ENCODE peak calls at places on chromosomes 12 and 14, in nine cellular contexts. T, P, G, U, Y, I, A, F and C are unnamed samples.

GRCh38 chr14:78254911-78255431 is 84.8 kb downstream of the NRXN3 start:
- DNase-seq in T (no peak), P (no peak), G (peak; percentile 38), U (peak; percentile 43), Y (no peak), I (no peak), A (no peak), F (no peak), C (no peak)

GRCh38 chr12:96395236-96395635 is 5.0 kb downstream of the CDK17 start:
- DNase-seq in T (no peak), P (peak; percentile 22), G (no peak), U (no peak), Y (no peak), I (no peak), A (no peak), F (no peak), C (no peak)

GRCh38 chr14:72847721-72848120 is 46.2 kb downstream of the DPF3 start:
- DNase-seq in T (no peak), P (peak; percentile 67), G (no peak), U (no peak), Y (no peak), I (no peak), A (no peak), F (no peak), C (no peak)

GRCh38 chr12:50458606-50459005 is 46.2 kb upstream of the DIP2B start:
- DNase-seq in T (no peak), P (no peak), G (no peak), U (peak; percentile 68), Y (no peak), I (no peak), A (no peak), F (no peak), C (no peak)

GRCh38 chr12:1131811-1132224 is 140.8 kb downstream of the ERC1 start:
- DNase-seq in T (no peak), P (no peak), G (no peak), U (peak; percentile 23), Y (no peak), I (no peak), A (no peak), F (no peak), C (no peak)

GRCh38 chr12:101719566-101719965 is 19.7 kb downstream of the SYCP3 start:
- DNase-seq in T (no peak), P (no peak), G (no peak), U (no peak), Y (no peak), I (no peak), A (peak; percentile 31), F (no peak), C (no peak)

GRCh38 chr12:24839268-24839791 is 109.6 kb downstream of the BCAT1 start:
- DNase-seq in T (no peak), P (no peak), G (no peak), U (no peak), Y (no peak), I (no peak), A (no peak), F (no peak), C (no peak)

GRCh38 chr14:67961676-67962075 is 142.1 kb downstream of the RAD51B start:
- DNase-seq in T (no peak), P (no peak), G (no peak), U (no peak), Y (no peak), I (no peak), A (no peak), F (no peak), C (no peak)

GRCh38 chr12:123024819-123025391 is 44.4 kb downstream of the ARL6IP4 start:
- DNase-seq in T (no peak), P (no peak), G (no peak), U (peak; percentile 12), Y (no peak), I (no peak), A (peak; percentile 14), F (no peak), C (no peak)

GRCh38 chr12:110039085-110039807 is 9.1 kb downstream of the C12orf76 start:
- DNase-seq in T (peak; percentile 10), P (peak; percentile 27), G (peak; percentile 42), U (peak; percentile 76), Y (no peak), I (no peak), A (peak; percentile 59), F (peak; percentile 60), C (no peak)

GRCh38 chr12:46518184-46518583 is 145.6 kb upstream of the SLC38A2 start:
- DNase-seq in T (no peak), P (no peak), G (no peak), U (no peak), Y (no peak), I (no peak), A (no peak), F (no peak), C (no peak)

DNA sequence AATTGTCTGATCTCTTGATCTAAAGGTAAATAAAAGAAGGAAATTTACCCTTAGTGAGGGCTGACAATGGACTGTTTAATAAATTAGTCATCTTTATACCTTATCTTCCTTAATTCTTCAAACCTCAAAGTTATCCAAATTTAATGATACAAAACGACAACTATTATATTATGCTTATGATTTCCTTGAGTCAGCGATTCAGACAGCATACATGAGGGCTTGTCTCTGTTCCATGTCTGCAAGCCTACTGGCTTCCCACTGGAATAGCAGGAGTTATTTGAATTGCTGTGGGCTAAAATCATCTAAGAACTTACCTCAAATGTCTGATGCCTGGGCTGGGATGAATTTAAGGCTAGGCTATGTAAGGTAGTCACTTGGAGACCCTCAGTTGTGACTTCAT is 197.2 kb upstream of the MDGA2 start:
- DNase-seq in T (no peak), P (no peak), G (no peak), U (no peak), Y (no peak), I (no peak), A (no peak), F (no peak), C (no peak)
- H3K36me3 ChIP-seq in T (no peaks in the 10 kb centered on the region), P (no peaks in the 10 kb centered on the region), G (no peaks in the 10 kb centered on the region), U (no peaks in the 10 kb centered on the region), Y (no peaks in the 10 kb centered on the region), I (no peaks in the 10 kb centered on the region), A (no peaks in the 10 kb centered on the region), F (no peaks in the 10 kb centered on the region), C (no peaks in the 10 kb centered on the region)

DNA sequence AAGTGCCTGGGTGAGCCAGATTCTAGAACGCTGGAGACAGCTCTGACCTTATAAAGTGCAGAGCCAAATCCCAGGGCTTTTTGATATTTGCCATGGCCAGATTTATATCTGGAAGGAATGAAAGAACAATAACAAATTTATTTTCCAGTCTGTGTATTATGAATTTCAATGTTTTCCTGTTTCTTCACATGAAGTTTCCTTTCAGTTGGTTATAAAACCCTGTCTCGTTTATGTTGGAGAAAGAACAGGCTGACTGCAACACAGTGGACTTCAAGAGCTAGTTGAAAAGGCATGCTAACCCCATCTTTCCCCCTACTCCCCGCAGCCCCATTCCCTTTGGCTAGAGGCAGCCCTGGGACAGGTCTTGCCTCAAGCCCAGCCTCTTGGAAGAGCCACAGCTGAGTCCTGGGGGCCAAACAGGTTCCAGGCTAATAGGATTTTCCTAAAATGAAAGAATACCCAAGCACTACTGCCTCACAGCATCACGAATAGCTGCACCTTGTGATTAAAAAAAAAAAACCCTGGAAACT is 1.7 kb downstream of the FBLN5 start:
- DNase-seq in T (no peak), P (no peak), G (no peak), U (no peak), Y (no peak), I (no peak), A (no peak), F (no peak), C (no peak)
- H3K4me3 ChIP-seq in T (peak overlapping the region; percentile 94), P (no peak overlapping the region), G (peak overlapping the region; percentile 45), U (no peak overlapping the region), Y (no peak overlapping the region), I (peak overlapping the region; percentile 50), A (no peak overlapping the region), F (peak overlapping the region; percentile 44), C (peak overlapping the region; percentile 71)

GRCh38 chr12:54246011-54246641 is 33.8 kb downstream of the CBX5 start:
- DNase-seq in T (no peak), P (no peak), G (no peak), U (no peak), Y (no peak), I (no peak), A (no peak), F (no peak), C (no peak)

GRCh38 chr12:54239568-54239967 is 40.4 kb downstream of the CBX5 start:
- DNase-seq in T (no peak), P (no peak), G (no peak), U (no peak), Y (no peak), I (no peak), A (no peak), F (no peak), C (no peak)

GRCh38 chr12:54240129-54240528 is 39.8 kb downstream of the CBX5 start:
- DNase-seq in T (no peak), P (no peak), G (no peak), U (no peak), Y (no peak), I (no peak), A (no peak), F (no peak), C (no peak)

DNA sequence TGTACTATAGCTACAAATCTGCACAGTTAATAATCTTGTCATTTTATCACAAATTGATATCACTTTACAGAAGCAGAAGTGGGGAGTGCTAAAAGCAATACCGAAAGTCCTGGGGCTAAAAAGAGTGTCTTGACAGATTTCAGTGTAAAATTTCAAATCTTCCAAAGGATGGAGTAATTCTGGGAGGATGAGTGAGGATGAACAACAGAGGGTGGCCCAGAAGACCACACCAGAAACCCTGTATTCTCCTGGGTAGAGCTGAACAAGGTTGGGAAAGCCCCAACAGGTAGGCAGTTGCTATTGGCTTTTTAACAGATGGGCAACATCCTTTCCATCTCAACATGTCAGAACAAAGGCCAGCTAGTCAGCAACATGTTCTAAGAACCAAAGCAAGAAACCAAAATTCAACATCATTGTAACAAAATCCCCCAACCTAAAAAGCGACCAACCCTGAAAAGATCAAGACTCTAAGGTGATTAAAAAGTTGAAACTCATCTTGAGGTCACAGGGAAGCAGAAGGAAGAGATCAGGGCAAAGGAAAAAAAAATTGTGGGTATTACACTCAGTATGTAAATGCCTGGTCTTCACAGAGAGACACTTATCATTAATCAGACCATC is 38.8 kb downstream of the CBX5 start:
- DNase-seq in T (no peak), P (no peak), G (no peak), U (peak; percentile 91), Y (no peak), I (no peak), A (no peak), F (no peak), C (no peak)
- H3K27ac ChIP-seq in T (no peak overlapping the region), P (no peak overlapping the region), G (no peak overlapping the region), U (peak overlapping the region; percentile 56), Y (no peak overlapping the region), I (no peak overlapping the region), A (no peak overlapping the region), F (no peak overlapping the region), C (peak overlapping the region; percentile 27)

GRCh38 chr12:117158096-117158495 is 32.2 kb downstream of the FBXO21 start:
- DNase-seq in T (no peak), P (no peak), G (no peak), U (no peak), Y (no peak), I (no peak), A (no peak), F (no peak), C (no peak)
- H3K36me3 ChIP-seq in T (peaks cover 68% of the 10 kb centered on the region), P (peaks cover 28% of the 10 kb centered on the region), G (peaks cover 99% of the 10 kb centered on the region), U (peaks cover 19% of the 10 kb centered on the region), Y (peaks cover 66% of the 10 kb centered on the region), I (no peaks in the 10 kb centered on the region), A (peaks cover 25% of the 10 kb centered on the region), F (peaks cover 38% of the 10 kb centered on the region), C (peaks cover 100% of the 10 kb centered on the region)

GRCh38 chr12:13179159-13180074 is 17.1 kb upstream of the EMP1 start:
- DNase-seq in T (no peak), P (peak; percentile 69), G (no peak), U (peak; percentile 80), Y (no peak), I (peak; percentile 67), A (peak; percentile 85), F (peak; percentile 35), C (peak; percentile 41)
- H3K4me3 ChIP-seq in T (peak overlapping the region; percentile 41), P (peak overlapping the region; percentile 46), G (no peak overlapping the region), U (no peak overlapping the region), Y (no peak overlapping the region), I (no peak overlapping the region), A (no peak overlapping the region), F (no peak overlapping the region), C (peak overlapping the region; percentile 27)